ENCODE peak calls at places on chromosomes 16 and 17, in eight cellular contexts. K, J, G, C, T, Q, D and M are unnamed samples.

GRCh38 chr17:16551878-16552636 is 16.9 kb downstream of the ZNF287 start:
- DNase-seq in K (no peak), G (no peak), D (no peak), Q (no peak), C (no peak), J (no peak), T (no peak), M (no peak)

GRCh38 chr17:64536913-64537312 is 30.1 kb downstream of the CEP95 start:
- DNase-seq in Q (no peak), T (no peak), J (no peak), D (no peak), K (no peak), G (no peak), C (no peak), M (no peak)

GRCh38 chr16:77273-77806 is 685 bp upstream of the MPG start:
- DNase-seq in D (peak; percentile 64), C (peak; percentile 85), G (peak; percentile 71), K (no peak), T (no peak), Q (peak; percentile 39), J (no peak), M (no peak)

GRCh38 chr16:57998992-57999365 is 1.5 kb downstream of the ZNF319 start:
- DNase-seq in D (no peak), Q (no peak), C (peak; percentile 50), G (no peak), T (no peak), J (no peak), K (no peak), M (no peak)

GRCh38 chr17:35684046-35684802 is 47.2 kb upstream of the RASL10B start:
- DNase-seq in J (no peak), T (no peak), Q (no peak), D (no peak), C (peak; percentile 57), K (no peak), G (peak; percentile 39), M (no peak)

GRCh38 chr17:81412490-81413093 is 17.3 kb downstream of the BAHCC1 start:
- DNase-seq in K (peak; percentile 22), J (peak; percentile 25), G (no peak), Q (no peak), C (no peak), D (no peak), T (no peak), M (no peak)

GRCh38 chr17:20118280-20118679 is 109.1 kb downstream of the SPECC1 start:
- DNase-seq in C (no peak), G (no peak), K (no peak), J (no peak), Q (no peak), D (no peak), T (no peak), M (no peak)

GRCh38 chr16:11526921-11527320 is 59.8 kb downstream of the LITAF start:
- DNase-seq in T (no peak), D (no peak), Q (no peak), G (peak; percentile 51), J (no peak), C (peak; percentile 74), K (no peak), M (no peak)

GRCh38 chr17:21239680-21240374 is 13.4 kb downstream of the NATD1 start:
- DNase-seq in T (no peak), J (no peak), Q (no peak), G (peak; percentile 76), K (no peak), D (no peak), C (peak; percentile 87), M (no peak)

DNA sequence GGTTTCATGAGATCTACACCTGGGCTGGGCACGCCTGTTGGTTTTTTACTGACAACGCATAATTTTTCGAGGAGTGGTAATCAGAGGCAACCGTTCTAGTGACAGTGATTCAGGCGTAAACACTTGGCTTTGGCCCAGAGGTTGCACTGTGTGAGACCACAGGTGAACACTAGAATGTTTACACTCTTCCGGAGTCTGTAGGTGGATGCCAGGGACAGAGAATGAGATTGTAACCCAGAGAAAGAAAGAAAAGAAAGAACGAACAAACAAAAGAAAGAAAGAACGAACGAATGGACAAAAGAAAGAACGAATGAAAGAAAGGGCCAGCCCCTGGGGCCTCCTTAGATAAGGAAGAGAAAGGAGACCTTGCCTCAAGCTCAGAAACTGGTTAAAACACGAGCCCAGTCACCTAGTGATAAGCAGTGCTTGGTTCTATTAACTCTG is 113.2 kb downstream of the PRKCB start:
- DNase-seq in G (no peak), Q (peak; percentile 27), T (no peak), K (peak; percentile 67), D (no peak), C (no peak), J (peak; percentile 15), M (no peak)
- H3K27ac ChIP-seq in G (no peak overlapping the region), Q (no peak overlapping the region), T (no peak overlapping the region), K (peak overlapping the region; percentile 79), D (no peak overlapping the region), C (no peak overlapping the region), J (peak overlapping the region; percentile 52), M (no peak overlapping the region)

DNA sequence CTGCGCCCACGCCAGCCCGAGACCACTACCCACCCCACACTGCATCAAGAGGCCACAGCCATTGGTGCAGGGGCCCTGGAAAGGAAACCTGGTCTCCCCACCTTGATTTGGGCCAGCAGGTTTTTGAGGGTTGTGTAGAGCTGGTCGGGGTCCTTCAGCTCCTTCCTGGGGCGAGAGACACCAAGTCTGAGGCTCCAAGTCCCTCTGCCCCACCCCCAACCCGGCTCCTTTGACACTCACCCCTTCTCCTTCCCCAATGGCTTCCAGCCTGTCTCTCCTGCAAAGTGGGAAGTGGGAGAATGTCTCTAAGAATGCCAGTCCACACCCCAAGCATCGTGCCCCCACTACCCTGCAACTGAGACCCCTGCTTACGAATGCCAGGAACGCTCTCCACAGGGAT is 1.6 kb upstream of the DHX58 start:
- DNase-seq in K (no peak), J (no peak), C (no peak), D (no peak), T (no peak), Q (no peak), G (no peak), M (no peak)
- H3K27ac ChIP-seq in K (no peak overlapping the region), J (no peak overlapping the region), C (no peak overlapping the region), D (no peak overlapping the region), T (peak overlapping the region; percentile 12), Q (peak overlapping the region; percentile 92), G (no peak overlapping the region), M (no peak overlapping the region)

GRCh38 chr17:49260922-49261291 is 30.3 kb upstream of the PHOSPHO1 start:
- DNase-seq in J (no peak), Q (no peak), K (no peak), D (no peak), G (no peak), T (peak; percentile 52), C (no peak), M (no peak)

GRCh38 chr17:49257296-49257695 is 26.7 kb upstream of the PHOSPHO1 start:
- DNase-seq in T (no peak), K (no peak), C (no peak), G (no peak), D (no peak), J (no peak), Q (no peak), M (no peak)

GRCh38 chr17:49266233-49266632 is 35.6 kb upstream of the PHOSPHO1 start:
- DNase-seq in T (no peak), G (no peak), K (no peak), D (no peak), Q (no peak), J (no peak), C (no peak), M (no peak)

GRCh38 chr17:49259663-49260010 is 29.1 kb upstream of the PHOSPHO1 start:
- DNase-seq in C (no peak), D (no peak), K (no peak), J (no peak), Q (no peak), G (no peak), T (no peak), M (no peak)

DNA sequence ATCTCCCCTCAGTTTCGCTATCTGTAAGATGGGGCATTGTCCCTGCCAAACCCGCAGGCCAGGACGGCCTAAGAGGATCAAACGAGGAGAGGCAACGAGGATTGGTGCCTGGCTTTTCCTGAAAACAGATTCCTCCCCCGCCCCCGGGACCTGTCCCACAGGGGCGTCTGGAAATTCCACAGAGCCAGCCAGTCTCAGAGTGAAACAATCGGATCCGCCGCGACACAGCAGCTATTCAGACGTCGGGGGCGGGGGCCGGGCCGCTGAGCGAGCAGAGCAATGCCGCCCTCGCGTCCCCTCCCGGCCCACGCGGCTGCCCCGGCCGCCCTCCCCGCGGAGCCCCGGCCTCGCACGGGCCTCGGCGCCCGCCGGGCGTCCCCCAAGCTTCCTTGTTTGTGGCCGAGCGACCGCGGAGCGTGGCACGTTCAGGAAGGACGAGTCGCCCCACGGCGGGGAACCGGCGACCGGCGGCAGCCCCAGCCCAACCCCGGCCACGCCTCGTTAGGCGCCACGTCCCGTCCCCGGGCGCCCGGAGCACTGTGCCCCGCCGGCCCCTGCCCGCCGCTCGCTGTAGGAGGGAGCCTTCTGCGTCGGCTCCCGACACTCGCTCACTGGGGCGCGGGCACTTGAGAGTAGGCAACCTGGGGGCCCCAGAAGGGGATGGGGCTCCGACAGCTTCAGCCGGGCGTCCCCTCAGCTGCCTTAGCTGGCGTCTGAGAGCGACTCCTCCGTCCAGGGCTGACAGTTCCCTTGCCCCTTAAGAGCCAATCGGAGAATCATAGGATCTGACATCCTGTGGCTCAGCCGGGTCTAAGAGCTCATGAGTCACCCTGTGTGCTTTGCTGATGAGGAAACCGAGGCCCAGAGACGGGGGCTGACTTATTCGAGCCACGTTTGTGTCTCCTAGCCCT is 29.7 kb upstream of the PHOSPHO1 start:
- DNase-seq in G (peak; percentile 74), J (peak; percentile 24), C (peak; percentile 88), Q (peak; percentile 49), D (peak; percentile 10), T (peak; percentile 44), K (peak; percentile 42), M (no peak)
- H3K27ac ChIP-seq in G (no peak overlapping the region), J (no peak overlapping the region), C (peak overlapping the region; percentile 64), Q (peak overlapping the region; percentile 83), D (no peak overlapping the region), T (peak overlapping the region; percentile 82), K (no peak overlapping the region), M (no peak overlapping the region)

GRCh38 chr16:23929237-23929636 is 93.5 kb downstream of the PRKCB start:
- DNase-seq in D (no peak), G (no peak), K (no peak), T (no peak), J (no peak), Q (no peak), C (no peak), M (no peak)

GRCh38 chr16:23940111-23940510 is 104.3 kb downstream of the PRKCB start:
- DNase-seq in K (no peak), J (no peak), T (no peak), D (no peak), Q (no peak), G (no peak), C (peak; percentile 1), M (no peak)

GRCh38 chr16:23934610-23935009 is 98.8 kb downstream of the PRKCB start:
- DNase-seq in T (no peak), Q (no peak), J (no peak), K (no peak), C (no peak), D (no peak), G (no peak), M (no peak)
- H3K27ac ChIP-seq in T (no peak overlapping the region), Q (no peak overlapping the region), J (no peak overlapping the region), K (no peak overlapping the region), C (no peak overlapping the region), D (no peak overlapping the region), G (no peak overlapping the region), M (no peak overlapping the region)

GRCh38 chr16:24670623-24671454 is 58.6 kb upstream of the TNRC6A start:
- DNase-seq in D (peak; percentile 54), T (no peak), G (peak; percentile 62), K (no peak), Q (no peak), J (no peak), C (peak; percentile 73), M (peak; percentile 69)
- H3K27ac ChIP-seq in D (no peak overlapping the region), T (peak overlapping the region; percentile 66), G (no peak overlapping the region), K (no peak overlapping the region), Q (peak overlapping the region; percentile 84), J (no peak overlapping the region), C (peak overlapping the region; percentile 89), M (peak overlapping the region; percentile 69)

GRCh38 chr16:50202926-50203624 is 50.0 kb downstream of the TENT4B start:
- DNase-seq in J (no peak), Q (no peak), D (no peak), T (no peak), G (no peak), K (no peak), C (no peak), M (no peak)
- H3K27ac ChIP-seq in J (no peak overlapping the region), Q (peak overlapping the region; percentile 43), D (peak overlapping the region; percentile 62), T (peak overlapping the region; percentile 59), G (no peak overlapping the region), K (no peak overlapping the region), C (peak overlapping the region; percentile 59), M (no peak overlapping the region)